ENCODE peak calls at places on chromosomes 12 and 14, in eight cellular contexts. One of them, this sample, is unnamed.

GRCh38 chr14:75905505-75905904 is 76.3 kb downstream of the TGFB3 start:
- DNase-seq in sigmoid colon: peak; percentile 76
- DNase-seq in AG10803: peak; percentile 17
- DNase-seq in kidney glomerular epithelial cell: no peak
- DNase-seq in DMS153: no peak
- DNase-seq in SK-MEL-5: no peak
- DNase-seq in stimulated activated CD4-positive, alpha-beta T cell treated with anti-CD3 and anti-CD28 coated beads, Interleukin-4, amount 100 ng/mL, for 48 hours: no peak
- DNase-seq in neural crest cell: no peak
- DNase-seq in this sample: no peak

GRCh38 chr14:51730094-51730493 is 78.4 kb downstream of the FRMD6 start:
- DNase-seq in sigmoid colon: no peak
- DNase-seq in AG10803: no peak
- DNase-seq in kidney glomerular epithelial cell: no peak
- DNase-seq in DMS153: no peak
- DNase-seq in SK-MEL-5: no peak
- DNase-seq in stimulated activated CD4-positive, alpha-beta T cell treated with anti-CD3 and anti-CD28 coated beads, Interleukin-4, amount 100 ng/mL, for 48 hours: no peak
- DNase-seq in neural crest cell: no peak
- DNase-seq in this sample: no peak

GRCh38 chr12:24797901-24798300 is 151.0 kb downstream of the BCAT1 start:
- DNase-seq in sigmoid colon: no peak
- DNase-seq in AG10803: no peak
- DNase-seq in kidney glomerular epithelial cell: no peak
- DNase-seq in DMS153: no peak
- DNase-seq in SK-MEL-5: no peak
- DNase-seq in stimulated activated CD4-positive, alpha-beta T cell treated with anti-CD3 and anti-CD28 coated beads, Interleukin-4, amount 100 ng/mL, for 48 hours: no peak
- DNase-seq in neural crest cell: no peak
- DNase-seq in this sample: no peak

GRCh38 chr14:36183402-36183801 is 6.9 kb upstream of the PTCSC3 start:
- DNase-seq in sigmoid colon: no peak
- DNase-seq in AG10803: no peak
- DNase-seq in kidney glomerular epithelial cell: no peak
- DNase-seq in DMS153: no peak
- DNase-seq in SK-MEL-5: no peak
- DNase-seq in stimulated activated CD4-positive, alpha-beta T cell treated with anti-CD3 and anti-CD28 coated beads, Interleukin-4, amount 100 ng/mL, for 48 hours: no peak
- DNase-seq in neural crest cell: no peak
- DNase-seq in this sample: no peak

GRCh38 chr14:22657861-22658260 is 13.7 kb upstream of the OR6J1 start:
- DNase-seq in sigmoid colon: no peak
- DNase-seq in AG10803: peak; percentile 44
- DNase-seq in kidney glomerular epithelial cell: peak; percentile 21
- DNase-seq in DMS153: peak; percentile 3
- DNase-seq in SK-MEL-5: peak; percentile 54
- DNase-seq in stimulated activated CD4-positive, alpha-beta T cell treated with anti-CD3 and anti-CD28 coated beads, Interleukin-4, amount 100 ng/mL, for 48 hours: no peak
- DNase-seq in neural crest cell: no peak
- DNase-seq in this sample: no peak

GRCh38 chr14:34075095-34075744 is 124.3 kb upstream of the EGLN3 start:
- DNase-seq in sigmoid colon: no peak
- DNase-seq in AG10803: no peak
- DNase-seq in kidney glomerular epithelial cell: no peak
- DNase-seq in DMS153: no peak
- DNase-seq in SK-MEL-5: peak; percentile 15
- DNase-seq in stimulated activated CD4-positive, alpha-beta T cell treated with anti-CD3 and anti-CD28 coated beads, Interleukin-4, amount 100 ng/mL, for 48 hours: no peak
- DNase-seq in neural crest cell: no peak
- DNase-seq in this sample: no peak

GRCh38 chr12:124640096-124640495 is 72.7 kb upstream of the NCOR2 start:
- DNase-seq in sigmoid colon: no peak
- DNase-seq in AG10803: peak; percentile 44
- DNase-seq in kidney glomerular epithelial cell: peak; percentile 17
- DNase-seq in DMS153: no peak
- DNase-seq in SK-MEL-5: no peak
- DNase-seq in stimulated activated CD4-positive, alpha-beta T cell treated with anti-CD3 and anti-CD28 coated beads, Interleukin-4, amount 100 ng/mL, for 48 hours: no peak
- DNase-seq in neural crest cell: no peak
- DNase-seq in this sample: no peak

GRCh38 chr14:103889313-103890051 is 38.8 kb upstream of the TDRD9 start:
- DNase-seq in sigmoid colon: no peak
- DNase-seq in AG10803: peak; percentile 9
- DNase-seq in kidney glomerular epithelial cell: no peak
- DNase-seq in DMS153: no peak
- DNase-seq in SK-MEL-5: no peak
- DNase-seq in stimulated activated CD4-positive, alpha-beta T cell treated with anti-CD3 and anti-CD28 coated beads, Interleukin-4, amount 100 ng/mL, for 48 hours: no peak
- DNase-seq in neural crest cell: no peak
- DNase-seq in this sample: no peak

GRCh38 chr12:52442600-52443061 is 8.5 kb upstream of the KRT75 start:
- DNase-seq in sigmoid colon: no peak
- DNase-seq in AG10803: peak; percentile 87
- DNase-seq in kidney glomerular epithelial cell: peak; percentile 96
- DNase-seq in DMS153: no peak
- DNase-seq in SK-MEL-5: peak; percentile 41
- DNase-seq in stimulated activated CD4-positive, alpha-beta T cell treated with anti-CD3 and anti-CD28 coated beads, Interleukin-4, amount 100 ng/mL, for 48 hours: no peak
- DNase-seq in neural crest cell: no peak
- DNase-seq in this sample: no peak

GRCh38 chr12:104632724-104633181 is 176.0 kb downstream of the CHST11 start:
- DNase-seq in sigmoid colon: no peak
- DNase-seq in AG10803: peak; percentile 80
- DNase-seq in kidney glomerular epithelial cell: peak; percentile 9
- DNase-seq in DMS153: no peak
- DNase-seq in SK-MEL-5: no peak
- DNase-seq in stimulated activated CD4-positive, alpha-beta T cell treated with anti-CD3 and anti-CD28 coated beads, Interleukin-4, amount 100 ng/mL, for 48 hours: no peak
- DNase-seq in neural crest cell: no peak
- DNase-seq in this sample: no peak

GRCh38 chr14:54610051-54610977 is 43.4 kb downstream of the SAMD4A start:
- DNase-seq in sigmoid colon: no peak
- DNase-seq in AG10803: peak; percentile 78
- DNase-seq in kidney glomerular epithelial cell: no peak
- DNase-seq in DMS153: no peak
- DNase-seq in SK-MEL-5: no peak
- DNase-seq in stimulated activated CD4-positive, alpha-beta T cell treated with anti-CD3 and anti-CD28 coated beads, Interleukin-4, amount 100 ng/mL, for 48 hours: no peak
- DNase-seq in neural crest cell: no peak
- DNase-seq in this sample: no peak

GRCh38 chr14:77926942-77927341 is 127.0 kb downstream of the ADCK1 start:
- DNase-seq in sigmoid colon: no peak
- DNase-seq in AG10803: no peak
- DNase-seq in kidney glomerular epithelial cell: no peak
- DNase-seq in DMS153: no peak
- DNase-seq in SK-MEL-5: no peak
- DNase-seq in stimulated activated CD4-positive, alpha-beta T cell treated with anti-CD3 and anti-CD28 coated beads, Interleukin-4, amount 100 ng/mL, for 48 hours: no peak
- DNase-seq in neural crest cell: no peak
- DNase-seq in this sample: peak; percentile 49

GRCh38 chr12:2163172-2163927 is 110.6 kb downstream of the CACNA1C start:
- DNase-seq in sigmoid colon: peak; percentile 95
- DNase-seq in AG10803: peak; percentile 96
- DNase-seq in kidney glomerular epithelial cell: no peak
- DNase-seq in DMS153: no peak
- DNase-seq in SK-MEL-5: no peak
- DNase-seq in stimulated activated CD4-positive, alpha-beta T cell treated with anti-CD3 and anti-CD28 coated beads, Interleukin-4, amount 100 ng/mL, for 48 hours: no peak
- DNase-seq in neural crest cell: no peak
- DNase-seq in this sample: no peak

GRCh38 chr14:91228112-91229004 is 16.1 kb downstream of the GPR68 start:
- DNase-seq in sigmoid colon: no peak
- DNase-seq in AG10803: peak; percentile 40
- DNase-seq in kidney glomerular epithelial cell: peak; percentile 40
- DNase-seq in DMS153: no peak
- DNase-seq in SK-MEL-5: no peak
- DNase-seq in stimulated activated CD4-positive, alpha-beta T cell treated with anti-CD3 and anti-CD28 coated beads, Interleukin-4, amount 100 ng/mL, for 48 hours: peak; percentile 75
- DNase-seq in neural crest cell: no peak
- DNase-seq in this sample: no peak

GRCh38 chr12:17511369-17511768 is 578.6 kb downstream of the RERGL start:
- DNase-seq in sigmoid colon: no peak
- DNase-seq in AG10803: no peak
- DNase-seq in kidney glomerular epithelial cell: no peak
- DNase-seq in DMS153: no peak
- DNase-seq in SK-MEL-5: peak; percentile 16
- DNase-seq in stimulated activated CD4-positive, alpha-beta T cell treated with anti-CD3 and anti-CD28 coated beads, Interleukin-4, amount 100 ng/mL, for 48 hours: no peak
- DNase-seq in neural crest cell: no peak
- DNase-seq in this sample: no peak

GRCh38 chr12:12913626-12914388 is 22.4 kb downstream of the GPRC5A start:
- DNase-seq in sigmoid colon: no peak
- DNase-seq in AG10803: no peak
- DNase-seq in kidney glomerular epithelial cell: no peak
- DNase-seq in DMS153: no peak
- DNase-seq in SK-MEL-5: no peak
- DNase-seq in stimulated activated CD4-positive, alpha-beta T cell treated with anti-CD3 and anti-CD28 coated beads, Interleukin-4, amount 100 ng/mL, for 48 hours: no peak
- DNase-seq in neural crest cell: no peak
- DNase-seq in this sample: peak; percentile 48

GRCh38 chr12:45988259-45988658 is 2.1 kb downstream of the SCAF11 start:
- DNase-seq in sigmoid colon: no peak
- DNase-seq in AG10803: peak; percentile 40
- DNase-seq in kidney glomerular epithelial cell: peak; percentile 46
- DNase-seq in DMS153: no peak
- DNase-seq in SK-MEL-5: no peak
- DNase-seq in stimulated activated CD4-positive, alpha-beta T cell treated with anti-CD3 and anti-CD28 coated beads, Interleukin-4, amount 100 ng/mL, for 48 hours: no peak
- DNase-seq in neural crest cell: no peak
- DNase-seq in this sample: no peak

GRCh38 chr12:13085968-13086686 is 17.3 kb downstream of the GSG1 start:
- DNase-seq in sigmoid colon: no peak
- DNase-seq in AG10803: no peak
- DNase-seq in kidney glomerular epithelial cell: no peak
- DNase-seq in DMS153: no peak
- DNase-seq in SK-MEL-5: no peak
- DNase-seq in stimulated activated CD4-positive, alpha-beta T cell treated with anti-CD3 and anti-CD28 coated beads, Interleukin-4, amount 100 ng/mL, for 48 hours: no peak
- DNase-seq in neural crest cell: no peak
- DNase-seq in this sample: no peak

GRCh38 chr12:62205348-62205747 is 54.9 kb upstream of the USP15 start:
- DNase-seq in sigmoid colon: no peak
- DNase-seq in AG10803: no peak
- DNase-seq in kidney glomerular epithelial cell: peak; percentile 9
- DNase-seq in DMS153: no peak
- DNase-seq in SK-MEL-5: no peak
- DNase-seq in stimulated activated CD4-positive, alpha-beta T cell treated with anti-CD3 and anti-CD28 coated beads, Interleukin-4, amount 100 ng/mL, for 48 hours: no peak
- DNase-seq in neural crest cell: no peak
- DNase-seq in this sample: no peak

GRCh38 chr14:68544150-68544892 is 248.5 kb downstream of the ZFP36L1 start:
- DNase-seq in sigmoid colon: peak; percentile 97
- DNase-seq in AG10803: peak; percentile 100
- DNase-seq in kidney glomerular epithelial cell: peak; percentile 29
- DNase-seq in DMS153: no peak
- DNase-seq in SK-MEL-5: no peak
- DNase-seq in stimulated activated CD4-positive, alpha-beta T cell treated with anti-CD3 and anti-CD28 coated beads, Interleukin-4, amount 100 ng/mL, for 48 hours: no peak
- DNase-seq in neural crest cell: no peak
- DNase-seq in this sample: no peak

GRCh38 chr14:61644834-61645233 is 50.5 kb upstream of the HIF1A start:
- DNase-seq in sigmoid colon: no peak
- DNase-seq in AG10803: no peak
- DNase-seq in kidney glomerular epithelial cell: no peak
- DNase-seq in DMS153: peak; percentile 44
- DNase-seq in SK-MEL-5: no peak
- DNase-seq in stimulated activated CD4-positive, alpha-beta T cell treated with anti-CD3 and anti-CD28 coated beads, Interleukin-4, amount 100 ng/mL, for 48 hours: no peak
- DNase-seq in neural crest cell: no peak
- DNase-seq in this sample: peak; percentile 84

GRCh38 chr14:98437113-98437512 is 834.9 kb downstream of the BCL11B start:
- DNase-seq in sigmoid colon: no peak
- DNase-seq in AG10803: no peak
- DNase-seq in kidney glomerular epithelial cell: no peak
- DNase-seq in DMS153: no peak
- DNase-seq in SK-MEL-5: no peak
- DNase-seq in stimulated activated CD4-positive, alpha-beta T cell treated with anti-CD3 and anti-CD28 coated beads, Interleukin-4, amount 100 ng/mL, for 48 hours: no peak
- DNase-seq in neural crest cell: no peak
- DNase-seq in this sample: no peak

GRCh38 chr12:100138048-100138907 is 4.4 kb downstream of the BLTP3B start:
- DNase-seq in sigmoid colon: no peak
- DNase-seq in AG10803: peak; percentile 18
- DNase-seq in kidney glomerular epithelial cell: peak; percentile 11
- DNase-seq in DMS153: no peak
- DNase-seq in SK-MEL-5: peak; percentile 52
- DNase-seq in stimulated activated CD4-positive, alpha-beta T cell treated with anti-CD3 and anti-CD28 coated beads, Interleukin-4, amount 100 ng/mL, for 48 hours: no peak
- DNase-seq in neural crest cell: no peak
- DNase-seq in this sample: peak; percentile 23

This sample was measured in SK-N-DZ.